ENCODE peak calls at places on chromosome 22, in six cellular contexts. One of them, this sample, is unnamed.
A peak's percentile ranks its signal among the peaks of the same experiment; 100 is the strongest.

GRCh38 chr22:37448521-37449150 is 21.4 kb upstream of the ELFN2 start:
- DNase-seq in effector CD4-positive, alpha-beta T cell: no peak
- DNase-seq in left lobe of liver: no peak
- DNase-seq in right atrium auricular region: no peak
- DNase-seq in foreskin fibroblast: no peak
- DNase-seq in Caco-2: no peak
- DNase-seq in this sample: no peak

GRCh38 chr22:39941661-39942060 is 18.5 kb upstream of the TMA7B start:
- DNase-seq in right atrium auricular region: no peak
- DNase-seq in Caco-2: no peak
- DNase-seq in left lobe of liver: no peak
- DNase-seq in foreskin fibroblast: no peak
- DNase-seq in effector CD4-positive, alpha-beta T cell: no peak
- DNase-seq in this sample: no peak

GRCh38 chr22:46147471-46148267 is 2.7 kb upstream of the PPARA start:
- DNase-seq in effector CD4-positive, alpha-beta T cell: no peak
- DNase-seq in right atrium auricular region: no peak
- DNase-seq in left lobe of liver: peak; percentile 98
- DNase-seq in foreskin fibroblast: no peak
- DNase-seq in Caco-2: no peak
- DNase-seq in this sample: no peak

GRCh38 chr22:27474711-27475547 is 326.6 kb downstream of the MN1 start:
- DNase-seq in left lobe of liver: no peak
- DNase-seq in effector CD4-positive, alpha-beta T cell: no peak
- DNase-seq in Caco-2: peak; percentile 58
- DNase-seq in right atrium auricular region: no peak
- DNase-seq in foreskin fibroblast: peak; percentile 74
- DNase-seq in this sample: no peak

GRCh38 chr22:23781065-23781464 is 5.7 kb upstream of the SMARCB1 start:
- DNase-seq in effector CD4-positive, alpha-beta T cell: no peak
- DNase-seq in left lobe of liver: no peak
- DNase-seq in foreskin fibroblast: no peak
- DNase-seq in right atrium auricular region: no peak
- DNase-seq in Caco-2: no peak
- DNase-seq in this sample: no peak

GRCh38 chr22:36136988-36137387 is 23.6 kb downstream of the APOL3 start:
- DNase-seq in effector CD4-positive, alpha-beta T cell: no peak
- DNase-seq in Caco-2: no peak
- DNase-seq in left lobe of liver: no peak
- DNase-seq in foreskin fibroblast: no peak
- DNase-seq in right atrium auricular region: no peak
- DNase-seq in this sample: no peak

GRCh38 chr22:26398741-26399153 is 30.3 kb upstream of the ASPHD2 start:
- DNase-seq in right atrium auricular region: peak; percentile 61
- DNase-seq in effector CD4-positive, alpha-beta T cell: peak; percentile 37
- DNase-seq in left lobe of liver: peak; percentile 50
- DNase-seq in foreskin fibroblast: peak; percentile 61
- DNase-seq in Caco-2: peak; percentile 54
- DNase-seq in this sample: peak; percentile 54

GRCh38 chr22:33438273-33438672 is 380.1 kb upstream of the SYN3 start:
- DNase-seq in right atrium auricular region: no peak
- DNase-seq in Caco-2: no peak
- DNase-seq in left lobe of liver: no peak
- DNase-seq in effector CD4-positive, alpha-beta T cell: no peak
- DNase-seq in foreskin fibroblast: peak; percentile 3
- DNase-seq in this sample: no peak

GRCh38 chr22:46738961-46739870 is 1.2 kb upstream of the CERK start:
- DNase-seq in right atrium auricular region: peak; percentile 83
- DNase-seq in left lobe of liver: no peak
- DNase-seq in effector CD4-positive, alpha-beta T cell: peak; percentile 81
- DNase-seq in Caco-2: peak; percentile 53
- DNase-seq in foreskin fibroblast: peak; percentile 58
- DNase-seq in this sample: peak; percentile 61

GRCh38 chr22:49008682-49009235 is 818.9 kb downstream of the BRD1 start:
- DNase-seq in Caco-2: no peak
- DNase-seq in effector CD4-positive, alpha-beta T cell: no peak
- DNase-seq in left lobe of liver: peak; percentile 24
- DNase-seq in foreskin fibroblast: no peak
- DNase-seq in right atrium auricular region: peak; percentile 47
- DNase-seq in this sample: no peak

GRCh38 chr22:17472886-17473285 is 90.4 kb upstream of the SLC25A18 start:
- DNase-seq in left lobe of liver: no peak
- DNase-seq in Caco-2: no peak
- DNase-seq in effector CD4-positive, alpha-beta T cell: no peak
- DNase-seq in right atrium auricular region: no peak
- DNase-seq in foreskin fibroblast: no peak
- DNase-seq in this sample: no peak

GRCh38 chr22:30238661-30239420 is 7.7 kb downstream of the LIF start:
- DNase-seq in Caco-2: peak; percentile 54
- DNase-seq in effector CD4-positive, alpha-beta T cell: no peak
- DNase-seq in right atrium auricular region: no peak
- DNase-seq in foreskin fibroblast: no peak
- DNase-seq in left lobe of liver: no peak
- DNase-seq in this sample: no peak

GRCh38 chr22:24393012-24393559 is 34.3 kb upstream of the ADORA2A start:
- DNase-seq in right atrium auricular region: no peak
- DNase-seq in left lobe of liver: no peak
- DNase-seq in foreskin fibroblast: no peak
- DNase-seq in effector CD4-positive, alpha-beta T cell: no peak
- DNase-seq in Caco-2: no peak
- DNase-seq in this sample: no peak

GRCh38 chr22:45468872-45469572 is 33.7 kb upstream of the FBLN1 start:
- DNase-seq in Caco-2: no peak
- DNase-seq in effector CD4-positive, alpha-beta T cell: no peak
- DNase-seq in right atrium auricular region: no peak
- DNase-seq in foreskin fibroblast: peak; percentile 85
- DNase-seq in left lobe of liver: no peak
- DNase-seq in this sample: no peak

GRCh38 chr22:35766654-35767580 is 49.2 kb downstream of the APOL5 start:
- DNase-seq in right atrium auricular region: no peak
- DNase-seq in Caco-2: no peak
- DNase-seq in left lobe of liver: no peak
- DNase-seq in foreskin fibroblast: no peak
- DNase-seq in effector CD4-positive, alpha-beta T cell: no peak
- DNase-seq in this sample: no peak

This sample was measured in BE2C.